ENCODE peak calls at places on chromosomes 11 and 22, in ten cellular contexts. S is tibial nerve; K is stimulated activated CD8-positive, alpha-beta memory T cell treated with anti-CD3 and anti-CD28 coated beads, Interleukin-7, amount 100 ng/mL, for 24 hours; M is stimulated activated CD4-positive, alpha-beta T cell treated with anti-CD3 and anti-CD28 coated beads, Interleukin-4, amount 100 ng/mL, for 24 hours; U is activated CD4-positive, alpha-beta memory T cell treated with anti-CD3 and anti-CD28 coated beads, Interleukin-2, amount 10 ng/mL, durations not matched to agents 7 days and 5 days; Q is lower leg skin; E is NCI-H69; P is iPS DF 19.7; T is EH; V is T-helper 9 cell. L is an unnamed sample.

GRCh38 chr11:75771646-75772410 is 3.2 kb downstream of the DGAT2 start:
- DNase-seq in S (no peak), K (no peak), M (no peak), U (no peak), Q (no peak), E (no peak), P (no peak), T (peak; percentile 72), V (no peak), L (peak; percentile 32)

GRCh38 chr11:43197357-43197756 is 114.4 kb upstream of the API5 start:
- DNase-seq in S (no peak), K (no peak), M (no peak), U (no peak), Q (no peak), E (peak; percentile 36), P (no peak), T (no peak), V (no peak), L (no peak)

GRCh38 chr22:29936186-29936585 is 53.2 kb downstream of the MTMR3 start:
- DNase-seq in S (no peak), K (no peak), M (no peak), U (no peak), Q (no peak), E (no peak), P (no peak), T (no peak), V (no peak), L (no peak)

GRCh38 chr11:116578971-116579687 is 193.7 kb downstream of the BUD13 start:
- DNase-seq in S (peak; percentile 7), K (no peak), M (no peak), U (no peak), Q (no peak), E (peak; percentile 96), P (peak; percentile 25), T (no peak), V (no peak), L (no peak)

GRCh38 chr11:19730373-19730772 is 17.7 kb downstream of the NAV2 start:
- DNase-seq in S (no peak), K (no peak), M (no peak), U (no peak), Q (peak; percentile 84), E (no peak), P (no peak), T (no peak), V (no peak), L (no peak)

GRCh38 chr11:1484716-1485503 is 1.7 kb downstream of the MOB2 start:
- DNase-seq in S (no peak), K (no peak), M (no peak), U (no peak), Q (no peak), E (peak; percentile 88), P (no peak), T (no peak), V (no peak), L (no peak)

GRCh38 chr22:40482391-40482790 is 112.0 kb downstream of the SGSM3 start:
- DNase-seq in S (no peak), K (no peak), M (no peak), U (no peak), Q (no peak), E (no peak), P (no peak), T (peak; percentile 26), V (no peak), L (no peak)

GRCh38 chr11:134240592-134240991 is 12.6 kb downstream of the THYN1 start:
- DNase-seq in S (no peak), K (no peak), M (no peak), U (no peak), Q (peak; percentile 37), E (no peak), P (no peak), T (no peak), V (no peak), L (no peak)

GRCh38 chr11:110089617-110090282 is 3.4 kb upstream of the ZC3H12C start:
- DNase-seq in S (no peak), K (no peak), M (no peak), U (no peak), Q (no peak), E (no peak), P (no peak), T (no peak), V (no peak), L (no peak)

GRCh38 chr11:132060546-132060945 is 690.1 kb downstream of the NTM start:
- DNase-seq in S (no peak), K (no peak), M (no peak), U (no peak), Q (no peak), E (no peak), P (no peak), T (peak; percentile 46), V (no peak), L (no peak)

GRCh38 chr22:27212617-27213177 is 555.3 kb downstream of the MIAT start:
- DNase-seq in S (peak; percentile 91), K (no peak), M (no peak), U (no peak), Q (peak; percentile 91), E (peak; percentile 19), P (no peak), T (peak; percentile 97), V (no peak), L (peak; percentile 63)

GRCh38 chr11:22752908-22753310 is 76.7 kb downstream of the SVIP start:
- DNase-seq in S (no peak), K (no peak), M (no peak), U (no peak), Q (no peak), E (peak; percentile 92), P (no peak), T (no peak), V (no peak), L (no peak)

GRCh38 chr11:68381716-68382115 is 69.3 kb downstream of the LRP5 start:
- DNase-seq in S (no peak), K (no peak), M (no peak), U (no peak), Q (no peak), E (no peak), P (no peak), T (no peak), V (no peak), L (no peak)

GRCh38 chr22:44026630-44027511 is 2.8 kb downstream of the PARVB start:
- DNase-seq in S (peak; percentile 72), K (peak; percentile 40), M (peak; percentile 61), U (peak; percentile 82), Q (peak; percentile 97), E (no peak), P (no peak), T (peak; percentile 83), V (peak; percentile 54), L (peak; percentile 41)

GRCh38 chr11:125138966-125139365 is 25.6 kb upstream of the PKNOX2 start:
- DNase-seq in S (no peak), K (no peak), M (no peak), U (no peak), Q (no peak), E (no peak), P (no peak), T (no peak), V (no peak), L (no peak)

GRCh38 chr11:90113541-90113940 is 20.9 kb upstream of the NAALAD2 start:
- DNase-seq in S (no peak), K (no peak), M (no peak), U (no peak), Q (no peak), E (peak; percentile 18), P (no peak), T (no peak), V (no peak), L (no peak)

GRCh38 chr11:69832561-69833413 is 13.6 kb upstream of the FGF3 start:
- DNase-seq in S (no peak), K (no peak), M (no peak), U (no peak), Q (peak; percentile 61), E (no peak), P (no peak), T (no peak), V (no peak), L (no peak)

GRCh38 chr11:19594326-19594725 is 118.3 kb upstream of the NAV2 start:
- DNase-seq in S (no peak), K (no peak), M (no peak), U (no peak), Q (peak; percentile 45), E (no peak), P (no peak), T (peak; percentile 55), V (no peak), L (no peak)

GRCh38 chr11:68216171-68216938 is 3.3 kb upstream of the KMT5B start:
- DNase-seq in S (no peak), K (no peak), M (no peak), U (no peak), Q (no peak), E (peak; percentile 56), P (no peak), T (no peak), V (no peak), L (no peak)

GRCh38 chr11:12234216-12234615 is 123.8 kb downstream of the MICAL2 start:
- DNase-seq in S (peak; percentile 53), K (no peak), M (no peak), U (no peak), Q (no peak), E (no peak), P (no peak), T (no peak), V (no peak), L (no peak)

GRCh38 chr11:57936050-57936418 is 87.6 kb upstream of the OR9Q1 start:
- DNase-seq in S (no peak), K (no peak), M (no peak), U (no peak), Q (no peak), E (no peak), P (no peak), T (no peak), V (no peak), L (no peak)

GRCh38 chr11:107785401-107785800 is 73.2 kb downstream of the SLC35F2 start:
- DNase-seq in S (no peak), K (no peak), M (peak; percentile 63), U (no peak), Q (no peak), E (peak; percentile 43), P (no peak), T (no peak), V (no peak), L (no peak)

GRCh38 chr11:115504279-115505158 is at the start of gene CADM1:
- DNase-seq in S (peak; percentile 73), K (peak; percentile 66), M (peak; percentile 73), U (peak; percentile 81), Q (peak; percentile 98), E (peak; percentile 99), P (peak; percentile 78), T (peak; percentile 89), V (peak; percentile 54), L (peak; percentile 81)

GRCh38 chr11:126561327-126561893 is 205.9 kb downstream of the ST3GAL4 start:
- DNase-seq in S (peak; percentile 26), K (no peak), M (peak; percentile 12), U (peak; percentile 35), Q (no peak), E (no peak), P (no peak), T (peak; percentile 77), V (no peak), L (no peak)

GRCh38 chr11:129460714-129461113 is 85.1 kb downstream of the BARX2 start:
- DNase-seq in S (no peak), K (no peak), M (no peak), U (no peak), Q (no peak), E (peak; percentile 68), P (no peak), T (no peak), V (no peak), L (no peak)

GRCh38 chr22:35746946-35747703 is 29.5 kb downstream of the APOL5 start:
- DNase-seq in S (no peak), K (no peak), M (no peak), U (no peak), Q (no peak), E (no peak), P (no peak), T (peak; percentile 45), V (no peak), L (no peak)

GRCh38 chr22:30607300-30607930 is 441 bp downstream of the TCN2 start:
- DNase-seq in S (no peak), K (no peak), M (no peak), U (no peak), Q (no peak), E (no peak), P (no peak), T (no peak), V (no peak), L (no peak)

GRCh38 chr11:36475192-36475591 is 34.9 kb downstream of the TRAF6 start:
- DNase-seq in S (no peak), K (no peak), M (no peak), U (no peak), Q (no peak), E (no peak), P (no peak), T (peak; percentile 46), V (no peak), L (no peak)

L was measured in omental fat pad.